ENCODE peak calls at places on chromosomes 4 and X, in seven cellular contexts. One of them, this sample, is unnamed.
A peak's percentile ranks its signal among the peaks of the same experiment; 100 is the strongest.

GRCh38 chr4:150816491-150816890 is 198.6 kb downstream of the LRBA start:
- DNase-seq in fibroblast of villous mesenchyme: no peak
- DNase-seq in upper lobe of right lung: no peak
- DNase-seq in left ventricle myocardium inferior: no peak
- DNase-seq in body of pancreas: no peak
- DNase-seq in ascending aorta: no peak
- DNase-seq in lower leg skin: no peak
- DNase-seq in this sample: peak; percentile 67

GRCh38 chr4:20341121-20341758 is 89.5 kb downstream of the SLIT2 start:
- DNase-seq in fibroblast of villous mesenchyme: no peak
- DNase-seq in upper lobe of right lung: no peak
- DNase-seq in left ventricle myocardium inferior: no peak
- DNase-seq in body of pancreas: no peak
- DNase-seq in ascending aorta: no peak
- DNase-seq in lower leg skin: no peak
- DNase-seq in this sample: no peak

GRCh38 chr4:54063224-54063623 is 1.2 kb downstream of the CHIC2 start:
- DNase-seq in fibroblast of villous mesenchyme: peak; percentile 50
- DNase-seq in upper lobe of right lung: no peak
- DNase-seq in left ventricle myocardium inferior: no peak
- DNase-seq in body of pancreas: no peak
- DNase-seq in ascending aorta: no peak
- DNase-seq in lower leg skin: no peak
- DNase-seq in this sample: peak; percentile 40

GRCh38 chr4:152996101-152996500 is 60.0 kb downstream of the FHDC1 start:
- DNase-seq in fibroblast of villous mesenchyme: no peak
- DNase-seq in upper lobe of right lung: no peak
- DNase-seq in left ventricle myocardium inferior: no peak
- DNase-seq in body of pancreas: no peak
- DNase-seq in ascending aorta: no peak
- DNase-seq in lower leg skin: no peak
- DNase-seq in this sample: no peak

GRCh38 chr4:114603455-114603854 is 4.8 kb downstream of the UGT8 start:
- DNase-seq in fibroblast of villous mesenchyme: no peak
- DNase-seq in upper lobe of right lung: no peak
- DNase-seq in left ventricle myocardium inferior: no peak
- DNase-seq in body of pancreas: no peak
- DNase-seq in ascending aorta: no peak
- DNase-seq in lower leg skin: no peak
- DNase-seq in this sample: no peak

GRCh38 chr4:18294846-18295245 is 273.3 kb upstream of the LCORL start:
- DNase-seq in fibroblast of villous mesenchyme: no peak
- DNase-seq in upper lobe of right lung: no peak
- DNase-seq in left ventricle myocardium inferior: no peak
- DNase-seq in body of pancreas: no peak
- DNase-seq in ascending aorta: no peak
- DNase-seq in lower leg skin: no peak
- DNase-seq in this sample: no peak

GRCh38 chr4:159764343-159764952 is 661.6 kb downstream of the RAPGEF2 start:
- DNase-seq in fibroblast of villous mesenchyme: peak; percentile 5
- DNase-seq in upper lobe of right lung: no peak
- DNase-seq in left ventricle myocardium inferior: no peak
- DNase-seq in body of pancreas: peak; percentile 53
- DNase-seq in ascending aorta: no peak
- DNase-seq in lower leg skin: no peak
- DNase-seq in this sample: peak; percentile 85

GRCh38 chr4:1043658-1044468 is 32.4 kb downstream of the FGFRL1 start:
- DNase-seq in fibroblast of villous mesenchyme: peak; percentile 97
- DNase-seq in upper lobe of right lung: peak; percentile 86
- DNase-seq in left ventricle myocardium inferior: peak; percentile 82
- DNase-seq in body of pancreas: peak; percentile 88
- DNase-seq in ascending aorta: peak; percentile 94
- DNase-seq in lower leg skin: peak; percentile 98
- DNase-seq in this sample: peak; percentile 99

GRCh38 chrX:56232221-56233082 is at the start of gene KLF8:
- DNase-seq in fibroblast of villous mesenchyme: no peak
- DNase-seq in upper lobe of right lung: peak; percentile 80
- DNase-seq in left ventricle myocardium inferior: peak; percentile 46
- DNase-seq in body of pancreas: peak; percentile 51
- DNase-seq in ascending aorta: no peak
- DNase-seq in lower leg skin: peak; percentile 88
- DNase-seq in this sample: no peak

GRCh38 chr4:1055721-1056590 is 44.5 kb downstream of the FGFRL1 start:
- DNase-seq in fibroblast of villous mesenchyme: peak; percentile 25
- DNase-seq in upper lobe of right lung: peak; percentile 69
- DNase-seq in left ventricle myocardium inferior: no peak
- DNase-seq in body of pancreas: no peak
- DNase-seq in ascending aorta: no peak
- DNase-seq in lower leg skin: peak; percentile 90
- DNase-seq in this sample: no peak

GRCh38 chr4:88526221-88526815 is 2.7 kb upstream of the PYURF start:
- DNase-seq in fibroblast of villous mesenchyme: peak; percentile 24
- DNase-seq in upper lobe of right lung: no peak
- DNase-seq in left ventricle myocardium inferior: no peak
- DNase-seq in body of pancreas: no peak
- DNase-seq in ascending aorta: no peak
- DNase-seq in lower leg skin: no peak
- DNase-seq in this sample: no peak

GRCh38 chr4:95929448-95930064 is 89.7 kb downstream of the PDHA2 start:
- DNase-seq in fibroblast of villous mesenchyme: no peak
- DNase-seq in upper lobe of right lung: no peak
- DNase-seq in left ventricle myocardium inferior: no peak
- DNase-seq in body of pancreas: no peak
- DNase-seq in ascending aorta: no peak
- DNase-seq in lower leg skin: no peak
- DNase-seq in this sample: peak; percentile 33

GRCh38 chrX:426881-427280 is 40.2 kb upstream of the PPP2R3B start:
- DNase-seq in fibroblast of villous mesenchyme: no peak
- DNase-seq in upper lobe of right lung: no peak
- DNase-seq in left ventricle myocardium inferior: no peak
- DNase-seq in body of pancreas: no peak
- DNase-seq in ascending aorta: no peak
- DNase-seq in lower leg skin: no peak
- DNase-seq in this sample: no peak

GRCh38 chr4:184688447-184688846 is 38.9 kb downstream of the PRIMPOL start:
- DNase-seq in fibroblast of villous mesenchyme: peak; percentile 66
- DNase-seq in upper lobe of right lung: no peak
- DNase-seq in left ventricle myocardium inferior: no peak
- DNase-seq in body of pancreas: no peak
- DNase-seq in ascending aorta: no peak
- DNase-seq in lower leg skin: no peak
- DNase-seq in this sample: peak; percentile 95

GRCh38 chrX:44253573-44253942 is 89.9 kb downstream of the EFHC2 start:
- DNase-seq in fibroblast of villous mesenchyme: no peak
- DNase-seq in upper lobe of right lung: no peak
- DNase-seq in left ventricle myocardium inferior: no peak
- DNase-seq in body of pancreas: no peak
- DNase-seq in ascending aorta: no peak
- DNase-seq in lower leg skin: no peak
- DNase-seq in this sample: no peak

GRCh38 chr4:153651961-153652784 is 31.9 kb upstream of the TLR2 start:
- DNase-seq in fibroblast of villous mesenchyme: no peak
- DNase-seq in upper lobe of right lung: no peak
- DNase-seq in left ventricle myocardium inferior: no peak
- DNase-seq in body of pancreas: peak; percentile 59
- DNase-seq in ascending aorta: peak; percentile 18
- DNase-seq in lower leg skin: no peak
- DNase-seq in this sample: peak; percentile 36

GRCh38 chrX:39133971-39134370 is 332.7 kb downstream of the MID1IP1 start:
- DNase-seq in fibroblast of villous mesenchyme: no peak
- DNase-seq in upper lobe of right lung: no peak
- DNase-seq in left ventricle myocardium inferior: no peak
- DNase-seq in body of pancreas: no peak
- DNase-seq in ascending aorta: no peak
- DNase-seq in lower leg skin: no peak
- DNase-seq in this sample: no peak

GRCh38 chrX:63250253-63250868 is 100.8 kb downstream of the SPIN4 start:
- DNase-seq in fibroblast of villous mesenchyme: peak; percentile 80
- DNase-seq in upper lobe of right lung: no peak
- DNase-seq in left ventricle myocardium inferior: no peak
- DNase-seq in body of pancreas: peak; percentile 61
- DNase-seq in ascending aorta: no peak
- DNase-seq in lower leg skin: no peak
- DNase-seq in this sample: peak; percentile 73

GRCh38 chr4:186881521-186882220 is 158.0 kb upstream of the FAT1 start:
- DNase-seq in fibroblast of villous mesenchyme: peak; percentile 61
- DNase-seq in upper lobe of right lung: no peak
- DNase-seq in left ventricle myocardium inferior: no peak
- DNase-seq in body of pancreas: no peak
- DNase-seq in ascending aorta: no peak
- DNase-seq in lower leg skin: no peak
- DNase-seq in this sample: peak; percentile 85

GRCh38 chr4:184102488-184102887 is 115.2 kb downstream of the ENPP6 start:
- DNase-seq in fibroblast of villous mesenchyme: no peak
- DNase-seq in upper lobe of right lung: no peak
- DNase-seq in left ventricle myocardium inferior: no peak
- DNase-seq in body of pancreas: no peak
- DNase-seq in ascending aorta: no peak
- DNase-seq in lower leg skin: peak; percentile 69
- DNase-seq in this sample: no peak

GRCh38 chr4:7472443-7473013 is 37.8 kb upstream of the PSAPL1 start:
- DNase-seq in fibroblast of villous mesenchyme: no peak
- DNase-seq in upper lobe of right lung: no peak
- DNase-seq in left ventricle myocardium inferior: no peak
- DNase-seq in body of pancreas: no peak
- DNase-seq in ascending aorta: no peak
- DNase-seq in lower leg skin: no peak
- DNase-seq in this sample: no peak

GRCh38 chrX:71181558-71181909 is 36.9 kb downstream of the NLGN3 start:
- DNase-seq in fibroblast of villous mesenchyme: no peak
- DNase-seq in upper lobe of right lung: no peak
- DNase-seq in left ventricle myocardium inferior: no peak
- DNase-seq in body of pancreas: peak; percentile 47
- DNase-seq in ascending aorta: no peak
- DNase-seq in lower leg skin: no peak
- DNase-seq in this sample: no peak

GRCh38 chr4:184763150-184763780 is 29.4 kb upstream of the CENPU start:
- DNase-seq in fibroblast of villous mesenchyme: peak; percentile 71
- DNase-seq in upper lobe of right lung: no peak
- DNase-seq in left ventricle myocardium inferior: peak; percentile 38
- DNase-seq in body of pancreas: no peak
- DNase-seq in ascending aorta: no peak
- DNase-seq in lower leg skin: no peak
- DNase-seq in this sample: no peak

GRCh38 chr4:6855692-6856297 is 53.8 kb upstream of the TBC1D14 start:
- DNase-seq in fibroblast of villous mesenchyme: peak; percentile 93
- DNase-seq in upper lobe of right lung: no peak
- DNase-seq in left ventricle myocardium inferior: no peak
- DNase-seq in body of pancreas: no peak
- DNase-seq in ascending aorta: no peak
- DNase-seq in lower leg skin: no peak
- DNase-seq in this sample: peak; percentile 73

GRCh38 chr4:170281027-170281426 is 191.3 kb upstream of the AADAT start:
- DNase-seq in fibroblast of villous mesenchyme: no peak
- DNase-seq in upper lobe of right lung: no peak
- DNase-seq in left ventricle myocardium inferior: no peak
- DNase-seq in body of pancreas: no peak
- DNase-seq in ascending aorta: no peak
- DNase-seq in lower leg skin: no peak
- DNase-seq in this sample: no peak

GRCh38 chr4:3766207-3766790 is at the start of gene ADRA2C:
- DNase-seq in fibroblast of villous mesenchyme: peak; percentile 38
- DNase-seq in upper lobe of right lung: no peak
- DNase-seq in left ventricle myocardium inferior: no peak
- DNase-seq in body of pancreas: peak; percentile 41
- DNase-seq in ascending aorta: no peak
- DNase-seq in lower leg skin: no peak
- DNase-seq in this sample: no peak
- H3K4me3 ChIP-seq in fibroblast of villous mesenchyme: peak within 1 kb of the TSS; percentile 55
- H3K4me3 ChIP-seq in upper lobe of right lung: peak within 1 kb of the TSS; percentile 39
- H3K4me3 ChIP-seq in left ventricle myocardium inferior: peak within 1 kb of the TSS; percentile 62
- H3K4me3 ChIP-seq in body of pancreas: no peak within 1 kb of the TSS
- H3K4me3 ChIP-seq in ascending aorta: peak within 1 kb of the TSS; percentile 78
- H3K4me3 ChIP-seq in lower leg skin: no peak within 1 kb of the TSS
- H3K4me3 ChIP-seq in this sample: no peak within 1 kb of the TSS

DNA sequence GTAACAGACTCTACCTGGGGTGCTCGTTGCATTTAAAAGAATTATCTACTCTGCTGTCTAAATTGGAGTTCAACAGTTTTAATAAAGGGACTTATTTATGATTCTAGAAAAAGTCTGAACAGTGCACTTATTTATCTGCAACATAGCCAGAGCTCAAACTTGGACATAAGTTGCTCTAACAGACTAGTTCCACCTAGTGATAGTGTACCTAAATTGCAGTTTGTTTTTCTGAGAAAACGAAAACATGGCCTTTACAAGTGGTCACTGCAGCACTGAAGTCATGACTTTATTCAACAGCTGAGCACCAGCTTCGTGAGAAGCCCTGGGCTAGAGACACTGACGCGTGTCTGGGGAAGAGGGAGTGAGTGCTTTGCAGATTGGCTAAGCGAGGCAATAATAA is 77.3 kb upstream of the IGSF1 start:
- DNase-seq in fibroblast of villous mesenchyme: peak; percentile 5
- DNase-seq in upper lobe of right lung: no peak
- DNase-seq in left ventricle myocardium inferior: no peak
- DNase-seq in body of pancreas: no peak
- DNase-seq in ascending aorta: no peak
- DNase-seq in lower leg skin: no peak
- DNase-seq in this sample: no peak
- TF ChIP-seq CTCF in fibroblast of villous mesenchyme: peak; percentile 7
- TF ChIP-seq CTCF in upper lobe of right lung: no peak
- TF ChIP-seq CTCF in left ventricle myocardium inferior: peak; percentile 24
- TF ChIP-seq CTCF in body of pancreas: peak; percentile 34
- TF ChIP-seq CTCF in ascending aorta: no peak
- TF ChIP-seq CTCF in lower leg skin: no peak
- TF ChIP-seq CTCF in this sample: no peak

GRCh38 chrX:150575415-150575814 is 7.0 kb downstream of the MTM1 start:
- DNase-seq in fibroblast of villous mesenchyme: peak; percentile 28
- DNase-seq in upper lobe of right lung: no peak
- DNase-seq in left ventricle myocardium inferior: no peak
- DNase-seq in body of pancreas: no peak
- DNase-seq in ascending aorta: no peak
- DNase-seq in lower leg skin: no peak
- DNase-seq in this sample: no peak
- H3K4me3 ChIP-seq in fibroblast of villous mesenchyme: no peak overlapping the region
- H3K4me3 ChIP-seq in upper lobe of right lung: no peak overlapping the region
- H3K4me3 ChIP-seq in left ventricle myocardium inferior: no peak overlapping the region
- H3K4me3 ChIP-seq in body of pancreas: no peak overlapping the region
- H3K4me3 ChIP-seq in ascending aorta: no peak overlapping the region
- H3K4me3 ChIP-seq in lower leg skin: no peak overlapping the region
- H3K4me3 ChIP-seq in this sample: no peak overlapping the region

DNA sequence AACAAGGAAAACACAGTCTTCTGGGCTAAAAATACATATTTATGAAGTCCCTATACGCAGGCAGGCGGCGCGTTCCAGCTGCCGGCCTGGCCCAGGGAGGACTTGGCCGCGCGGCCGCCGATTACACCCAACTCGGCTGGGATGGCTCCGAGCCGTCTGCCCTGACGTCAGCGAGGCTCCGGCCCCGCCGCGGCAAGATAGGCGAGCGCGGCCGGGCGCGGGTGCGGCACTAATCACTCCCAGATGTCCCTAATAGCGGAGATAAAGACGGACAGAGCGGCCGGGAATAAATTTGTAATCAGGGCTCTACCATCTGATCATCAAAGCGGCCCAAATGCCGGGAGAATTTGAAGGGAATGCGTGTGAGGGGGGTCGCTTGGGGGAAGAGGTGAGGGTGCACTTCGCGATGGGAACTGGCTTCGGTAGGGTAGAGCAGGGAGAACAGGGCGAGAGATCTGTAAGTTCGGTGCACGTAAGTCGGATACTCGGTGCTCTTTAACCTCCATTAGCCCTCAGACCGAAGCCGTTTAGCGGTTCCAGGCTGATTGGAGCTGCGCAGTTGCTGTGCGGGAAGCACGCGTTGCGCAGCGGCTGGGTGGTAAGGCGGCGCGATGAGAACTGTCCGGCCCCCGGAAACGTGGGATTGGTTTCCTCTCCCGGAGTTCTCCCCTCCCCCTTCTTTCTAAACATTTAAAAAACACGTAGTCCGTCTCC is 7.7 kb downstream of the HAND2 start:
- DNase-seq in fibroblast of villous mesenchyme: peak; percentile 97
- DNase-seq in upper lobe of right lung: no peak
- DNase-seq in left ventricle myocardium inferior: peak; percentile 91
- DNase-seq in body of pancreas: peak; percentile 63
- DNase-seq in ascending aorta: no peak
- DNase-seq in lower leg skin: peak; percentile 95
- DNase-seq in this sample: peak; percentile 77
- TF ChIP-seq CTCF in fibroblast of villous mesenchyme: peak; percentile 26
- TF ChIP-seq CTCF in upper lobe of right lung: no peak
- TF ChIP-seq CTCF in left ventricle myocardium inferior: peak; percentile 54
- TF ChIP-seq CTCF in body of pancreas: no peak
- TF ChIP-seq CTCF in ascending aorta: peak; percentile 27
- TF ChIP-seq CTCF in lower leg skin: no peak
- TF ChIP-seq CTCF in this sample: no peak